ENCODE peak calls at places on chromosomes 6 and 20, in ten cellular contexts. One of them, this sample, is unnamed.
A peak's percentile ranks its signal among the peaks of the same experiment; 100 is the strongest.

GRCh38 chr6:33197431-33198048 is 2.9 kb downstream of the RXRB start:
- DNase-seq in vagina: no peak
- DNase-seq in upper lobe of left lung: peak; percentile 79
- DNase-seq in mammary epithelial cell: peak; percentile 51
- DNase-seq in Peyer's patch: peak; percentile 59
- DNase-seq in CD8-positive, alpha-beta T cell: no peak
- DNase-seq in endodermal cell: peak; percentile 80
- DNase-seq in uterus: no peak
- DNase-seq in ovary: no peak
- DNase-seq in HCT116: peak; percentile 66
- DNase-seq in this sample: no peak

GRCh38 chr6:16717275-16717942 is 43.9 kb downstream of the ATXN1 start:
- DNase-seq in upper lobe of left lung: no peak
- DNase-seq in HCT116: no peak
- DNase-seq in Peyer's patch: no peak
- DNase-seq in CD8-positive, alpha-beta T cell: no peak
- DNase-seq in ovary: no peak
- DNase-seq in uterus: no peak
- DNase-seq in endodermal cell: no peak
- DNase-seq in mammary epithelial cell: no peak
- DNase-seq in vagina: no peak
- DNase-seq in this sample: no peak

GRCh38 chr6:81838724-81839425 is 86.4 kb upstream of the TENT5A start:
- DNase-seq in mammary epithelial cell: no peak
- DNase-seq in Peyer's patch: no peak
- DNase-seq in HCT116: no peak
- DNase-seq in endodermal cell: no peak
- DNase-seq in CD8-positive, alpha-beta T cell: no peak
- DNase-seq in uterus: no peak
- DNase-seq in vagina: no peak
- DNase-seq in ovary: no peak
- DNase-seq in upper lobe of left lung: no peak
- DNase-seq in this sample: no peak

GRCh38 chr20:17059465-17059864 is 167.4 kb upstream of the PCSK2 start:
- DNase-seq in uterus: no peak
- DNase-seq in upper lobe of left lung: peak; percentile 67
- DNase-seq in vagina: no peak
- DNase-seq in mammary epithelial cell: no peak
- DNase-seq in CD8-positive, alpha-beta T cell: no peak
- DNase-seq in ovary: no peak
- DNase-seq in endodermal cell: no peak
- DNase-seq in Peyer's patch: no peak
- DNase-seq in HCT116: peak; percentile 2
- DNase-seq in this sample: no peak

GRCh38 chr20:25525857-25526256 is 59.5 kb downstream of the NINL start:
- DNase-seq in endodermal cell: no peak
- DNase-seq in upper lobe of left lung: no peak
- DNase-seq in mammary epithelial cell: peak; percentile 94
- DNase-seq in Peyer's patch: no peak
- DNase-seq in HCT116: no peak
- DNase-seq in ovary: no peak
- DNase-seq in uterus: no peak
- DNase-seq in vagina: no peak
- DNase-seq in CD8-positive, alpha-beta T cell: no peak
- DNase-seq in this sample: no peak

GRCh38 chr6:54353975-54354374 is 45.7 kb downstream of the TINAG start:
- DNase-seq in endodermal cell: no peak
- DNase-seq in ovary: no peak
- DNase-seq in Peyer's patch: no peak
- DNase-seq in HCT116: no peak
- DNase-seq in uterus: no peak
- DNase-seq in CD8-positive, alpha-beta T cell: no peak
- DNase-seq in mammary epithelial cell: no peak
- DNase-seq in upper lobe of left lung: no peak
- DNase-seq in vagina: no peak
- DNase-seq in this sample: no peak

GRCh38 chr6:1669996-1670395 is 60.3 kb downstream of the FOXC1 start:
- DNase-seq in mammary epithelial cell: no peak
- DNase-seq in HCT116: no peak
- DNase-seq in CD8-positive, alpha-beta T cell: no peak
- DNase-seq in uterus: no peak
- DNase-seq in Peyer's patch: no peak
- DNase-seq in vagina: no peak
- DNase-seq in ovary: no peak
- DNase-seq in endodermal cell: no peak
- DNase-seq in upper lobe of left lung: no peak
- DNase-seq in this sample: no peak

GRCh38 chr6:40162074-40162473 is 227.8 kb upstream of the MOCS1 start:
- DNase-seq in uterus: no peak
- DNase-seq in vagina: no peak
- DNase-seq in HCT116: no peak
- DNase-seq in upper lobe of left lung: no peak
- DNase-seq in mammary epithelial cell: no peak
- DNase-seq in ovary: no peak
- DNase-seq in endodermal cell: no peak
- DNase-seq in Peyer's patch: no peak
- DNase-seq in CD8-positive, alpha-beta T cell: no peak
- DNase-seq in this sample: no peak

DNA sequence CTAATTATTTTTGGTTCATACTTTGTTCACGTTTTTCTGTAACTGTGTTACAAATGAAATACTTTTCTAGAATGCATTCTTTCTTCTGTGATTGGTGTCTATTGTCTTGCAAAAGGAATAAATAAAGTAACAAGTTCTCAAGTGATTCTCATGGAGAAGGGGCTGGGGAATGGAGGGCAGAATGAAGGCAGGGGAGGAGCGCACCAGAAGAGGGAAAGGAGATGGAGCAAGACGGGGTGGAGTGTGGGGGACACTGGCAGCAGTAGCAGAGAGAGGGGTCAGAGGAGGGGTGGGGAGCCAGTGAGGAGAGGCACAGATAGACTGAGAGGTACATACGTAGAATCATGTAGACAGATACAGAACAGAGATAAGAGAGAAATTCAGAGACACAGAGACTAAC is 136.5 kb downstream of the CARMIL1 start:
- DNase-seq in HCT116: no peak
- DNase-seq in uterus: no peak
- DNase-seq in vagina: no peak
- DNase-seq in mammary epithelial cell: no peak
- DNase-seq in upper lobe of left lung: no peak
- DNase-seq in CD8-positive, alpha-beta T cell: no peak
- DNase-seq in Peyer's patch: no peak
- DNase-seq in ovary: no peak
- DNase-seq in endodermal cell: no peak
- DNase-seq in this sample: no peak
- H3K27ac ChIP-seq in HCT116: no peak overlapping the region
- H3K27ac ChIP-seq in uterus: no peak overlapping the region
- H3K27ac ChIP-seq in vagina: no peak overlapping the region
- H3K27ac ChIP-seq in mammary epithelial cell: no peak overlapping the region
- H3K27ac ChIP-seq in upper lobe of left lung: no peak overlapping the region
- H3K27ac ChIP-seq in CD8-positive, alpha-beta T cell: no peak overlapping the region
- H3K27ac ChIP-seq in Peyer's patch: no peak overlapping the region
- H3K27ac ChIP-seq in ovary: no peak overlapping the region
- H3K27ac ChIP-seq in endodermal cell: no peak overlapping the region
- H3K27ac ChIP-seq in this sample: no peak overlapping the region

DNA sequence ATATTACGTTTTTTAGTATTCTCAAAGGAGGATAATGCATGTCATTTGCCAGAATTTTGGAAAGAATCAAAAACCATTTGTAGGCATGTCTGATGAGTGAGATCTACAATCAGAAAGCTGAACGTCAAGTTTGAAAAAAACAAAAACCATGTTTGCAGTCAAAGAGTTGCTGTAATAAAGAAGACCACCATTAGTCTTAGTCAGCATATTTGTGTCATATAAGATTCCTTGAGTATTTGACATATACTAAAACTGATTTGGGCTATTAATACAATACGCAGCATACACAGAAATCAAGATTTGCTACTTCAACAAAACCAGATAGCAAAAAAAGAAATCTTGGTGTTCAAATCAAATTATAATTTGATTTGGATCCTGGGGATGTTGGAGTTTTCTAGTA is 247.5 kb downstream of the SAMD5 start:
- DNase-seq in uterus: no peak
- DNase-seq in ovary: no peak
- DNase-seq in CD8-positive, alpha-beta T cell: no peak
- DNase-seq in endodermal cell: no peak
- DNase-seq in upper lobe of left lung: no peak
- DNase-seq in Peyer's patch: no peak
- DNase-seq in mammary epithelial cell: no peak
- DNase-seq in HCT116: no peak
- DNase-seq in vagina: no peak
- DNase-seq in this sample: no peak
- H3K27me3 ChIP-seq in uterus: no peaks in the 10 kb centered on the region
- H3K27me3 ChIP-seq in ovary: no peaks in the 10 kb centered on the region
- H3K27me3 ChIP-seq in CD8-positive, alpha-beta T cell: no peaks in the 10 kb centered on the region
- H3K27me3 ChIP-seq in endodermal cell: no peaks in the 10 kb centered on the region
- H3K27me3 ChIP-seq in upper lobe of left lung: no peaks in the 10 kb centered on the region
- H3K27me3 ChIP-seq in Peyer's patch: no peaks in the 10 kb centered on the region
- H3K27me3 ChIP-seq in mammary epithelial cell: no peaks in the 10 kb centered on the region
- H3K27me3 ChIP-seq in HCT116: no peaks in the 10 kb centered on the region
- H3K27me3 ChIP-seq in vagina: no peaks in the 10 kb centered on the region
- H3K27me3 ChIP-seq in this sample: no peaks in the 10 kb centered on the region

DNA sequence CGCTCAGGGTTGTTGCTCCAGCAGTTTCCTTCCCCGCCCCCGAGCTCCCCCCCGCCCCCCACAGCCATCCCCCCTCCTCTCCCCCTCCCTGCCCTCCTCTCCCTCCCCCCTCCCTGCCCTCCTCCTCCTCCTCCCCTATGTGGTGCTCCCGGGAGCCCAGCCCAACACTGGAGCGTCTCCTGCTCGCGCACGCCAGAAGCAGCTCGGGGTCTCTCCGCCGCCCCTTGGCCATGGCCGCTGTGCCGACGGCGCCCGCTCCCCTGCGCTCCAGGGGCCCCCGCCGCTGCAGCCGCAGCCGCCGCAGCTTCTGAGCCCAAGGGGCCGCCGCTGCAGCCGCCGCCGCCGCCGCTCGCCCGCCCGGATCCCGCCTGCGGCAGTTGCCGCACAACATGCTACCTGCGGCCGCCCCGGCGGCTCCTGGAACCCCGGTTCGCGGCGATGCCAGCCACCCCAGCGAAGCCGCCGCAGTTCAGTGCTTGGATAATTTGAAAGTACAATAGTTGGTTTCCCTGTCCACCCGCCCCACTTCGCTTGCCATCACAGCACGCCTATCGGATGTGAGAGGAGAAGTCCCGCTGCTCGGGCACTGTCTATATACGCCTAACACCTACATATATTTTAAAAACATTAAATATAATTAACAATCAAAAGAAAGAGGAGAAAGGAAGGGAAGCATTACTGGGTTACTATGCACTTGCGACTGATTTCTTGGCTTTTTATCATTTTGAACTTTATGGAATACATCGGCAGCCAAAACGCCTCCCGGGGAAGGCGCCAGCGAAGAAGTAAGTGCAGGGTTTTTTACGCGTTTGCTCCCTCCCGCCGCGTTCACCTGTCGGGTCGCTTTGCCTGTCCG is at the start of gene RSPO3:
- DNase-seq in upper lobe of left lung: peak; percentile 28
- DNase-seq in uterus: peak; percentile 65
- DNase-seq in endodermal cell: peak; percentile 80
- DNase-seq in Peyer's patch: peak; percentile 47
- DNase-seq in mammary epithelial cell: peak; percentile 17
- DNase-seq in HCT116: no peak
- DNase-seq in CD8-positive, alpha-beta T cell: no peak
- DNase-seq in ovary: peak; percentile 15
- DNase-seq in vagina: no peak
- DNase-seq in this sample: no peak
- TF ChIP-seq CTCF in upper lobe of left lung: no peak
- TF ChIP-seq CTCF in uterus: no peak
- TF ChIP-seq CTCF in endodermal cell: no peak
- TF ChIP-seq CTCF in Peyer's patch: no peak
- TF ChIP-seq CTCF in mammary epithelial cell: no peak
- TF ChIP-seq CTCF in HCT116: no peak
- TF ChIP-seq CTCF in CD8-positive, alpha-beta T cell: no peak
- TF ChIP-seq CTCF in ovary: no peak
- TF ChIP-seq CTCF in vagina: no peak
- TF ChIP-seq CTCF in this sample: no peak

GRCh38 chr20:56463428-56463827 is 5.0 kb upstream of the RTF2 start:
- DNase-seq in CD8-positive, alpha-beta T cell: no peak
- DNase-seq in upper lobe of left lung: no peak
- DNase-seq in Peyer's patch: no peak
- DNase-seq in HCT116: no peak
- DNase-seq in endodermal cell: no peak
- DNase-seq in ovary: no peak
- DNase-seq in vagina: no peak
- DNase-seq in uterus: no peak
- DNase-seq in mammary epithelial cell: no peak
- DNase-seq in this sample: no peak

GRCh38 chr20:56469077-56469449 is 636 bp downstream of the RTF2 start:
- DNase-seq in upper lobe of left lung: no peak
- DNase-seq in HCT116: no peak
- DNase-seq in Peyer's patch: no peak
- DNase-seq in vagina: no peak
- DNase-seq in mammary epithelial cell: no peak
- DNase-seq in ovary: no peak
- DNase-seq in endodermal cell: no peak
- DNase-seq in CD8-positive, alpha-beta T cell: no peak
- DNase-seq in uterus: no peak
- DNase-seq in this sample: no peak

GRCh38 chr20:56468317-56469076 is at the start of gene RTF2:
- DNase-seq in upper lobe of left lung: peak; percentile 91
- DNase-seq in mammary epithelial cell: peak; percentile 91
- DNase-seq in endodermal cell: peak; percentile 97
- DNase-seq in CD8-positive, alpha-beta T cell: peak; percentile 93
- DNase-seq in HCT116: peak; percentile 84
- DNase-seq in vagina: peak; percentile 90
- DNase-seq in ovary: peak; percentile 96
- DNase-seq in uterus: peak; percentile 95
- DNase-seq in Peyer's patch: peak; percentile 97
- DNase-seq in this sample: peak; percentile 94

GRCh38 chr20:56467969-56468316 is 484 bp upstream of the RTF2 start:
- DNase-seq in endodermal cell: no peak
- DNase-seq in uterus: no peak
- DNase-seq in CD8-positive, alpha-beta T cell: no peak
- DNase-seq in vagina: no peak
- DNase-seq in upper lobe of left lung: no peak
- DNase-seq in ovary: no peak
- DNase-seq in Peyer's patch: no peak
- DNase-seq in HCT116: no peak
- DNase-seq in mammary epithelial cell: no peak
- DNase-seq in this sample: no peak

DNA sequence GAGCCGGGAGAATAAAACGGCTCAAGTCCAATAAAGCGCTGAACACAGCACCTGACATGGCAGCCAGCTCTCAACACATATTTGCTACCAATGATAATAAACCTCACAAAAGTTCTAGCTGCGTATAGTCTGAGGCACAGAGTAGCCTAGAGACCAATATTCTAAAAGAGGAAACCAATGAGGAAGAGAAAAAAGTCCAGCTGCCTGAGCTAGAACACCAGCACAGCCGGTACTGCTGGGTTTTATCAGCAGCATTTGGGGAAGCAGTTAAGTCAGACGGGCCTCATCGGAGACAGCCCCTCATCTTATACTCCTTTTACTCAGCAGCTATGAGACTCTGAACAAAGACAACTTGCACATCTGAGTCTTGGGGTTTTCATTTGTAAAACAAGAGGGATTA is 2.4 kb upstream of the RTF2 start:
- DNase-seq in CD8-positive, alpha-beta T cell: no peak
- DNase-seq in mammary epithelial cell: no peak
- DNase-seq in vagina: no peak
- DNase-seq in uterus: no peak
- DNase-seq in endodermal cell: no peak
- DNase-seq in upper lobe of left lung: no peak
- DNase-seq in ovary: no peak
- DNase-seq in HCT116: no peak
- DNase-seq in Peyer's patch: no peak
- DNase-seq in this sample: no peak
- H3K27ac ChIP-seq in CD8-positive, alpha-beta T cell: no peak overlapping the region
- H3K27ac ChIP-seq in mammary epithelial cell: no peak overlapping the region
- H3K27ac ChIP-seq in vagina: no peak overlapping the region
- H3K27ac ChIP-seq in uterus: no peak overlapping the region
- H3K27ac ChIP-seq in endodermal cell: no peak overlapping the region
- H3K27ac ChIP-seq in upper lobe of left lung: peak overlapping the region; percentile 3
- H3K27ac ChIP-seq in ovary: no peak overlapping the region
- H3K27ac ChIP-seq in HCT116: no peak overlapping the region
- H3K27ac ChIP-seq in Peyer's patch: no peak overlapping the region
- H3K27ac ChIP-seq in this sample: no peak overlapping the region

This sample was measured in left ventricle myocardium inferior.